ENCODE peak calls at places on chromosomes 7 and 10, in four cellular contexts. One of them, this sample, is unnamed.
A peak's percentile ranks its signal among the peaks of the same experiment; 100 is the strongest.

GRCh38 chr7:134804351-134804750 is 24.9 kb downstream of the CALD1 start:
- DNase-seq in breast epithelium: no peak
- DNase-seq in iris pigment epithelial cell: peak; percentile 77
- DNase-seq in T47D: no peak
- DNase-seq in this sample: no peak

GRCh38 chr10:126191192-126191591 is 197.1 kb downstream of the ADAM12 start:
- DNase-seq in breast epithelium: no peak
- DNase-seq in iris pigment epithelial cell: peak; percentile 14
- DNase-seq in T47D: no peak
- DNase-seq in this sample: no peak

GRCh38 chr7:110179037-110179436 is 911.9 kb upstream of the LRRN3 start:
- DNase-seq in breast epithelium: no peak
- DNase-seq in iris pigment epithelial cell: no peak
- DNase-seq in T47D: no peak
- DNase-seq in this sample: no peak

GRCh38 chr7:43328785-43329380 is 216.4 kb downstream of the HECW1 start:
- DNase-seq in breast epithelium: no peak
- DNase-seq in iris pigment epithelial cell: no peak
- DNase-seq in T47D: no peak
- DNase-seq in this sample: no peak

GRCh38 chr7:144036302-144036858 is 12.4 kb upstream of the OR2A5 start:
- DNase-seq in breast epithelium: no peak
- DNase-seq in iris pigment epithelial cell: no peak
- DNase-seq in T47D: no peak
- DNase-seq in this sample: no peak

GRCh38 chr7:157432541-157432956 is 95.7 kb downstream of the DNAJB6 start:
- DNase-seq in breast epithelium: no peak
- DNase-seq in iris pigment epithelial cell: peak; percentile 88
- DNase-seq in T47D: no peak
- DNase-seq in this sample: no peak

GRCh38 chr7:86431761-86432160 is 211.9 kb upstream of the GRM3 start:
- DNase-seq in breast epithelium: no peak
- DNase-seq in iris pigment epithelial cell: no peak
- DNase-seq in T47D: no peak
- DNase-seq in this sample: no peak

GRCh38 chr10:89954787-89955566 is 253.6 kb downstream of the KIF20B start:
- DNase-seq in breast epithelium: no peak
- DNase-seq in iris pigment epithelial cell: no peak
- DNase-seq in T47D: peak; percentile 19
- DNase-seq in this sample: no peak

GRCh38 chr7:95330194-95331003 is 6.1 kb upstream of the PON1 start:
- DNase-seq in breast epithelium: no peak
- DNase-seq in iris pigment epithelial cell: no peak
- DNase-seq in T47D: no peak
- DNase-seq in this sample: peak; percentile 7

GRCh38 chr7:128020161-128020560 is 11.1 kb downstream of the LRRC4 start:
- DNase-seq in breast epithelium: no peak
- DNase-seq in iris pigment epithelial cell: no peak
- DNase-seq in T47D: no peak
- DNase-seq in this sample: no peak

GRCh38 chr10:17084258-17084657 is 45.4 kb downstream of the CUBN start:
- DNase-seq in breast epithelium: no peak
- DNase-seq in iris pigment epithelial cell: no peak
- DNase-seq in T47D: no peak
- DNase-seq in this sample: no peak

GRCh38 chr7:2046581-2047271 is 186.0 kb downstream of the MAD1L1 start:
- DNase-seq in breast epithelium: no peak
- DNase-seq in iris pigment epithelial cell: no peak
- DNase-seq in T47D: no peak
- DNase-seq in this sample: no peak

GRCh38 chr7:70786076-70786475 is 345.9 kb upstream of the GALNT17 start:
- DNase-seq in breast epithelium: no peak
- DNase-seq in iris pigment epithelial cell: no peak
- DNase-seq in T47D: no peak
- DNase-seq in this sample: no peak

GRCh38 chr7:105306160-105306784 is 82.4 kb downstream of the SRPK2 start:
- DNase-seq in breast epithelium: no peak
- DNase-seq in iris pigment epithelial cell: no peak
- DNase-seq in T47D: no peak
- DNase-seq in this sample: no peak

GRCh38 chr10:35517431-35518181 is 87.5 kb upstream of the GJD4 start:
- DNase-seq in breast epithelium: no peak
- DNase-seq in iris pigment epithelial cell: peak; percentile 58
- DNase-seq in T47D: no peak
- DNase-seq in this sample: no peak